ENCODE peak calls at places on chromosomes 6 and 20, in four cellular contexts. One of them, this sample, is unnamed. For H3K27me3, the result is how much of the 10 kb centered on the place peaks cover.

GRCh38 chr6:43402819-43403218 is 24.5 kb upstream of the ABCC10 start:
- DNase-seq in astrocyte: no peak
- DNase-seq in IMR-90: no peak
- DNase-seq in body of pancreas: no peak
- DNase-seq in this sample: no peak

GRCh38 chr6:91634791-91635190 is 1047.9 kb upstream of the MAP3K7 start:
- DNase-seq in astrocyte: peak
- DNase-seq in IMR-90: no peak
- DNase-seq in body of pancreas: no peak
- DNase-seq in this sample: no peak

GRCh38 chr20:57482796-57483195 is 42.1 kb downstream of the CTCFL start:
- DNase-seq in astrocyte: no peak
- DNase-seq in IMR-90: no peak
- DNase-seq in body of pancreas: no peak
- DNase-seq in this sample: no peak

GRCh38 chr20:1909097-1909496 is 13.9 kb downstream of the SIRPA start:
- DNase-seq in astrocyte: no peak
- DNase-seq in IMR-90: no peak
- DNase-seq in body of pancreas: no peak
- DNase-seq in this sample: no peak

GRCh38 chr6:6612308-6612707 is 23.8 kb downstream of the LY86 start:
- DNase-seq in astrocyte: no peak
- DNase-seq in IMR-90: no peak
- DNase-seq in body of pancreas: no peak
- DNase-seq in this sample: no peak

GRCh38 chr20:38215789-38216182 is 44.7 kb downstream of the KIAA1755 start:
- DNase-seq in astrocyte: no peak
- DNase-seq in IMR-90: no peak
- DNase-seq in body of pancreas: no peak
- DNase-seq in this sample: no peak

GRCh38 chr6:149332602-149333311 is 15.2 kb downstream of the TAB2 start:
- DNase-seq in astrocyte: no peak
- DNase-seq in IMR-90: no peak
- DNase-seq in body of pancreas: no peak
- DNase-seq in this sample: no peak

GRCh38 chr6:32087574-32088486 is 21.3 kb downstream of the TNXB start:
- DNase-seq in astrocyte: no peak
- DNase-seq in IMR-90: peak
- DNase-seq in body of pancreas: peak
- DNase-seq in this sample: no peak

GRCh38 chr6:118467181-118467580 is 80.9 kb upstream of the PLN start:
- DNase-seq in astrocyte: no peak
- DNase-seq in IMR-90: no peak
- DNase-seq in body of pancreas: no peak
- DNase-seq in this sample: no peak

GRCh38 chr6:84403545-84403944 is 176.1 kb upstream of the CEP162 start:
- DNase-seq in astrocyte: no peak
- DNase-seq in IMR-90: no peak
- DNase-seq in body of pancreas: no peak
- DNase-seq in this sample: no peak

GRCh38 chr20:57851025-57851682 is 141.3 kb upstream of the PMEPA1 start:
- DNase-seq in astrocyte: no peak
- DNase-seq in IMR-90: no peak
- DNase-seq in body of pancreas: no peak
- DNase-seq in this sample: no peak

GRCh38 chr20:20459726-20460125 is 91.8 kb downstream of the INSM1 start:
- DNase-seq in astrocyte: no peak
- DNase-seq in IMR-90: peak
- DNase-seq in body of pancreas: no peak
- DNase-seq in this sample: no peak

GRCh38 chr6:423799-424345 is 32.3 kb downstream of the IRF4 start:
- DNase-seq in astrocyte: no peak
- DNase-seq in IMR-90: no peak
- DNase-seq in body of pancreas: no peak
- DNase-seq in this sample: no peak

GRCh38 chr6:158086054-158086705 is 81.9 kb downstream of the SERAC1 start:
- DNase-seq in astrocyte: peak
- DNase-seq in IMR-90: peak
- DNase-seq in body of pancreas: no peak
- DNase-seq in this sample: no peak

GRCh38 chr6:87436435-87436834 is 28.7 kb downstream of the CFAP206 start:
- DNase-seq in astrocyte: peak
- DNase-seq in IMR-90: peak
- DNase-seq in body of pancreas: peak
- DNase-seq in this sample: peak

GRCh38 chr6:103729658-103730057 is 1130.1 kb downstream of the HACE1 start:
- DNase-seq in astrocyte: no peak
- DNase-seq in IMR-90: no peak
- DNase-seq in body of pancreas: no peak
- DNase-seq in this sample: no peak

GRCh38 chr6:155782320-155782730 is 326.7 kb upstream of the NOX3 start:
- DNase-seq in astrocyte: peak
- DNase-seq in IMR-90: peak
- DNase-seq in body of pancreas: peak
- DNase-seq in this sample: peak

GRCh38 chr6:67630146-67630545 is 1004.9 kb upstream of the ADGRB3 start:
- DNase-seq in astrocyte: peak
- DNase-seq in IMR-90: peak
- DNase-seq in body of pancreas: no peak
- DNase-seq in this sample: peak

GRCh38 chr6:135871878-135872277 is 20.4 kb downstream of the PDE7B start:
- DNase-seq in astrocyte: peak
- DNase-seq in IMR-90: peak
- DNase-seq in body of pancreas: no peak
- DNase-seq in this sample: no peak
- H3K27me3 ChIP-seq in astrocyte: under half
- H3K27me3 ChIP-seq in IMR-90: under half
- H3K27me3 ChIP-seq in body of pancreas: under half
- H3K27me3 ChIP-seq in this sample: under half

DNA sequence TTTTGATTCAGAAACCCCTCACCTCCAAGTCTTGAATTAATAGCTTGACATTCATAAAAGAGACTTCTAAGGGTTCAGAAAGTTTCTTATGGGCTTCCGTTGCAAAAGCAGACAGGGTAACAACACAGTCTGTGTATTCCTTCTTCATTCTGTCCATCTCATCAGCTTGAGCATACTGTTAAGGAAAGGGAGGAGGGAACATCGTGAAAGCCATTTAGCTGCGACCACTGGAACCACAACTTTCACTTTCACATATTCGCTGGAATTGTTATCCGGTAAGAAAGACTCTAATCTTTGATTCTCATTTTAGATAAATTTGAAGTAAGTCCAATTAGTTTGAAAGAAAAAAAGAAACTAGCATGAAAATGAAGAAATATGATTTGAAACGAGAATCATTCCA is 174.4 kb downstream of the SYNE1 start:
- DNase-seq in astrocyte: no peak
- DNase-seq in IMR-90: peak
- DNase-seq in body of pancreas: no peak
- DNase-seq in this sample: no peak
- H3K4me3 ChIP-seq in astrocyte: no peak
- H3K4me3 ChIP-seq in IMR-90: peak
- H3K4me3 ChIP-seq in body of pancreas: no peak
- H3K4me3 ChIP-seq in this sample: peak

GRCh38 chr6:55449219-55449618 is 122.0 kb downstream of the GFRAL start:
- DNase-seq in astrocyte: no peak
- DNase-seq in IMR-90: no peak
- DNase-seq in body of pancreas: no peak
- DNase-seq in this sample: peak

GRCh38 chr6:55445648-55446204 is 118.5 kb downstream of the GFRAL start:
- DNase-seq in astrocyte: peak
- DNase-seq in IMR-90: peak
- DNase-seq in body of pancreas: no peak
- DNase-seq in this sample: no peak

GRCh38 chr6:55443238-55444134 is 116.2 kb downstream of the GFRAL start:
- DNase-seq in astrocyte: no peak
- DNase-seq in IMR-90: no peak
- DNase-seq in body of pancreas: no peak
- DNase-seq in this sample: no peak

GRCh38 chr6:55450007-55450406 is 122.7 kb downstream of the GFRAL start:
- DNase-seq in astrocyte: no peak
- DNase-seq in IMR-90: peak
- DNase-seq in body of pancreas: no peak
- DNase-seq in this sample: peak

DNA sequence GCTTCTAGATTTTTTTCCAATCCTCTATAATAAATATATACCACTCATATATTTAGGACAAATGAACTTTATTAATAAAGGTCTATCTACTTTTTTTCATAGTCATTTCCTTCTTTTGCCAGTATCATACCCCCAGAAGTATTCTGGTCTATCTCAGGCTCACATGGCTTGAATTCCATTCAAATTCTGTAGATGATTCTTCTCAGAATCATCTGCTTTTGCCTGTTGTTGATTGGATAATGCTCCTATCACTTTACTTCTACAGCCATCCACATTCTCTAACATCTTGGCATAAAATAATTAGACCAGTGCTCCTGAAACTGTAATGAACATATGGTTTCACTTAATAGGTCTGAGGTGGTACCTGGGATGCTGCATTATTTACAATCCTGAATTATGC is 121.2 kb downstream of the GFRAL start:
- DNase-seq in astrocyte: peak
- DNase-seq in IMR-90: peak
- DNase-seq in body of pancreas: no peak
- DNase-seq in this sample: no peak
- H3K27me3 ChIP-seq in astrocyte: under half
- H3K27me3 ChIP-seq in IMR-90: under half
- H3K27me3 ChIP-seq in body of pancreas: under half
- H3K27me3 ChIP-seq in this sample: under half

DNA sequence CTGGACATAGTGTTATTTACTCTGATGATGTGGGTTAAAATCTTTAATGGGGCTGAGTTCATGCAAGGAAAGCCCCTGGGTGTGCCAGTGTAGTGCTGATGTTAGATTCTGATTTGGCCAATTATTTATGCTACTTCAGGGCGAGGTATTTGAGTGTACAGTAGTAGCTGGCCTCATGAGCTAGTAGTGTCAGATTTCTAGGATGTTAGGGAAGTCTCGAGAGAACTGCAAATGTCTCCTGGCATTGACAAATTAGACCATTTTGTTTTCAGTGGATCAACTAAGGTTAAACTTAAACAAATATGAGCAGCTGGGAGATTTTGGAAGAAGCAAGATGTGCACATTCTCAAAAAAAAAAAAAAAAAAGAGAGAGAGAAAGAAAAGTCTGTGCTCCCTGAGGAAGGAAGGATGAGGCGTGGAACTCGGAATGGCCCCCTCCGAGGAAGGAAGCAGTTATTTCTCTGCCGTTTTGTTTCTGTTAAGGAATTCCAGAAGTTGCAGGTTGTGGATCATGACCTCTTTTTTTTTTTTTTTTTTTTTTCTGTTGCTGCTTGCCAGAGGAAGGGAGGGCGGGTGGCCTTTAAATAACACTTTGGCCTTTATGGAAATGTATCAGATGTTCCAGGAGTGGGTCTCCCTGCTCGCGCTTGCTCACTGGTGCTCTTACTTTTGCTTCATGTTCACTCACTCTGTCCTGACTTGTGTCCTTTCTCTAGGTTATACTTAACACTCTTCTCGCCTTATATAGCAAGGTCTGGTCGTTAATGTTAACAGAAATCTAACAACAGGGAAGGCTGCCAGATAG is 124.5 kb downstream of the TCP11 start:
- DNase-seq in astrocyte: peak
- DNase-seq in IMR-90: peak
- DNase-seq in body of pancreas: peak
- DNase-seq in this sample: peak
- H3K4me3 ChIP-seq in astrocyte: no peak
- H3K4me3 ChIP-seq in IMR-90: peak
- H3K4me3 ChIP-seq in body of pancreas: no peak
- H3K4me3 ChIP-seq in this sample: no peak

GRCh38 chr20:49375170-49375569 is 97.3 kb upstream of the ZNFX1 start:
- DNase-seq in astrocyte: no peak
- DNase-seq in IMR-90: no peak
- DNase-seq in body of pancreas: no peak
- DNase-seq in this sample: no peak

GRCh38 chr20:49368596-49368995 is 90.7 kb upstream of the ZNFX1 start:
- DNase-seq in astrocyte: no peak
- DNase-seq in IMR-90: no peak
- DNase-seq in body of pancreas: no peak
- DNase-seq in this sample: no peak

GRCh38 chr20:49377326-49377725 is 99.5 kb upstream of the ZNFX1 start:
- DNase-seq in astrocyte: no peak
- DNase-seq in IMR-90: no peak
- DNase-seq in body of pancreas: no peak
- DNase-seq in this sample: no peak

GRCh38 chr20:49367113-49367512 is 89.3 kb upstream of the ZNFX1 start:
- DNase-seq in astrocyte: no peak
- DNase-seq in IMR-90: no peak
- DNase-seq in body of pancreas: no peak
- DNase-seq in this sample: peak

GRCh38 chr20:49372095-49372734 is 94.4 kb upstream of the ZNFX1 start:
- DNase-seq in astrocyte: no peak
- DNase-seq in IMR-90: no peak
- DNase-seq in body of pancreas: no peak
- DNase-seq in this sample: peak
- H3K27me3 ChIP-seq in astrocyte: under half
- H3K27me3 ChIP-seq in IMR-90: under half
- H3K27me3 ChIP-seq in body of pancreas: under half
- H3K27me3 ChIP-seq in this sample: under half

DNA sequence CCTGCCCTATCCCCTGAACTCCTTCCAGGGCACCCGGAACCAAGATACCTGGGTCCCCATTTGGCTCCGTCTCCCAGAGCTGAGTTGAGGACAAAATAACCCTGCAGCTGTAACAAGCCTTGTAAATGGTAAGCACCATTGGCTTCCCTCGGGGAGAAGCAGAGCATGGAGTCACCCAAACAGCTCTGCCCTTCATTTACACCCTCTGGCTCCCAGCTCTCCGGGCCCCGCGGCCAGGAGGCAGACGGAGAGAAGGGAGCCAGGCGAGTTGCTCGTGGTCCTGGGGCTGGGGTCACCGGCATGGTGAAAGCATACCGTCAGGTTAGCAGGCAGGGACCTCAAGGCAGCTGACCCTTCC is 2.1 kb downstream of the TFEB start:
- DNase-seq in astrocyte: no peak
- DNase-seq in IMR-90: no peak
- DNase-seq in body of pancreas: no peak
- DNase-seq in this sample: no peak
- H3K4me3 ChIP-seq in astrocyte: peak
- H3K4me3 ChIP-seq in IMR-90: peak
- H3K4me3 ChIP-seq in body of pancreas: no peak
- H3K4me3 ChIP-seq in this sample: no peak

DNA sequence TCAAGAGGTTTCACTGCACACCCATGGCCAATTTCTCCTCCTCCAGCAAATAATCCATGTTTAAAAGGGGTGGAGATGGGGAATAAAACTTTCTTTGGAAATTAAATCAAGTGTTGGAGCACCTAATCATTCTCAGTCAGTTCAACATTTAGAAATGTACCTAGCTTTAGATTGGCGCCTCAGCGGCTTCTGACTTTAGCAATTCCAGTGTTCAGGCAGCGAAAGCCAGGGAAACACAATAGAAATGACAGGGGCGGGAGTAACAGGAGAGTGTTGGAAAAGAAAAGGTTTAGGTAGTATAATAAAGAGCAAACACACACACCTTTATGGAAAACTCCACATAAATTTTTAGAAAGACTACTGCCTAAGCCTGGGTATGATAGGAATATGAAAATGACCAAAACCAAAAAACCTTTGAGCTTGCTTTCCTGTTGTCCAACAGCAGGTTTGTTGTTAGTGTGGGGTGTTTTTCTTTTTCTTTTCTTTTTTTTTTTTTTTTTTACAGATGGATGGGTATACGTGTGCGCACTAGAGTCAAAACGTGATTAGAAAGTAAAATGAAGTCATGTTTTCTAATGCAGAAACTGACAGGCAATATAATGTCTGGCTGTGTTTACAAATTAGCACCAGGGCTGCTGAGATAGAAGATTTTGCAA is 7.7 kb downstream of the TFAP2A start:
- DNase-seq in astrocyte: no peak
- DNase-seq in IMR-90: no peak
- DNase-seq in body of pancreas: no peak
- DNase-seq in this sample: no peak
- H3K27me3 ChIP-seq in astrocyte: half or more
- H3K27me3 ChIP-seq in IMR-90: under half
- H3K27me3 ChIP-seq in body of pancreas: under half
- H3K27me3 ChIP-seq in this sample: under half